ENCODE peak calls at places on chromosome 20, in seven cellular contexts. One of them, this sample, is unnamed.

GRCh38 chr20:37396520-37397075 is 50.7 kb downstream of the SRC start:
- DNase-seq in H1: peak; percentile 64
- DNase-seq in mesendoderm: peak; percentile 97
- DNase-seq in trophoblast cell: no peak
- DNase-seq in IMR-90: no peak
- DNase-seq in neuronal stem cell: peak; percentile 92
- DNase-seq in H9: peak; percentile 94
- DNase-seq in this sample: no peak

GRCh38 chr20:11870411-11870810 is 47.3 kb upstream of the BTBD3 start:
- DNase-seq in H1: no peak
- DNase-seq in mesendoderm: no peak
- DNase-seq in trophoblast cell: peak; percentile 90
- DNase-seq in IMR-90: no peak
- DNase-seq in neuronal stem cell: no peak
- DNase-seq in H9: no peak
- DNase-seq in this sample: no peak

GRCh38 chr20:48165401-48165685 is 380.1 kb upstream of the SULF2 start:
- DNase-seq in H1: no peak
- DNase-seq in mesendoderm: no peak
- DNase-seq in trophoblast cell: no peak
- DNase-seq in IMR-90: no peak
- DNase-seq in neuronal stem cell: no peak
- DNase-seq in H9: no peak
- DNase-seq in this sample: no peak

GRCh38 chr20:1632228-1632577 is 12.4 kb upstream of the SIRPB1 start:
- DNase-seq in H1: no peak
- DNase-seq in mesendoderm: no peak
- DNase-seq in trophoblast cell: no peak
- DNase-seq in IMR-90: no peak
- DNase-seq in neuronal stem cell: no peak
- DNase-seq in H9: no peak
- DNase-seq in this sample: no peak

GRCh38 chr20:58990651-58991445 is 9.8 kb downstream of the NELFCD start:
- DNase-seq in H1: no peak
- DNase-seq in mesendoderm: no peak
- DNase-seq in trophoblast cell: no peak
- DNase-seq in IMR-90: no peak
- DNase-seq in neuronal stem cell: no peak
- DNase-seq in H9: no peak
- DNase-seq in this sample: no peak

GRCh38 chr20:25499031-25499430 is 86.3 kb downstream of the NINL start:
- DNase-seq in H1: no peak
- DNase-seq in mesendoderm: no peak
- DNase-seq in trophoblast cell: no peak
- DNase-seq in IMR-90: no peak
- DNase-seq in neuronal stem cell: no peak
- DNase-seq in H9: no peak
- DNase-seq in this sample: no peak

GRCh38 chr20:58984691-58985090 is 3.6 kb downstream of the NELFCD start:
- DNase-seq in H1: no peak
- DNase-seq in mesendoderm: no peak
- DNase-seq in trophoblast cell: no peak
- DNase-seq in IMR-90: no peak
- DNase-seq in neuronal stem cell: no peak
- DNase-seq in H9: no peak
- DNase-seq in this sample: no peak

GRCh38 chr20:5786930-5787826 is 37.0 kb downstream of the SHLD1 start:
- DNase-seq in H1: no peak
- DNase-seq in mesendoderm: no peak
- DNase-seq in trophoblast cell: no peak
- DNase-seq in IMR-90: peak; percentile 64
- DNase-seq in neuronal stem cell: no peak
- DNase-seq in H9: no peak
- DNase-seq in this sample: peak; percentile 31

GRCh38 chr20:56143759-56144158 is 104.8 kb upstream of the MC3R start:
- DNase-seq in H1: no peak
- DNase-seq in mesendoderm: no peak
- DNase-seq in trophoblast cell: no peak
- DNase-seq in IMR-90: no peak
- DNase-seq in neuronal stem cell: no peak
- DNase-seq in H9: no peak
- DNase-seq in this sample: no peak

GRCh38 chr20:50478162-50479036 is 31.8 kb upstream of the PTPN1 start:
- DNase-seq in H1: no peak
- DNase-seq in mesendoderm: peak; percentile 81
- DNase-seq in trophoblast cell: peak; percentile 84
- DNase-seq in IMR-90: peak; percentile 29
- DNase-seq in neuronal stem cell: peak; percentile 15
- DNase-seq in H9: peak; percentile 80
- DNase-seq in this sample: peak; percentile 72

GRCh38 chr20:3613821-3614440 is 49.3 kb downstream of the GFRA4 start:
- DNase-seq in H1: no peak
- DNase-seq in mesendoderm: no peak
- DNase-seq in trophoblast cell: no peak
- DNase-seq in IMR-90: peak; percentile 6
- DNase-seq in neuronal stem cell: no peak
- DNase-seq in H9: no peak
- DNase-seq in this sample: no peak

GRCh38 chr20:12653642-12654041 is 355.1 kb upstream of the SPTLC3 start:
- DNase-seq in H1: no peak
- DNase-seq in mesendoderm: no peak
- DNase-seq in trophoblast cell: no peak
- DNase-seq in IMR-90: no peak
- DNase-seq in neuronal stem cell: no peak
- DNase-seq in H9: no peak
- DNase-seq in this sample: no peak

GRCh38 chr20:60482201-60482600 is 524.0 kb downstream of the CDH26 start:
- DNase-seq in H1: no peak
- DNase-seq in mesendoderm: no peak
- DNase-seq in trophoblast cell: no peak
- DNase-seq in IMR-90: no peak
- DNase-seq in neuronal stem cell: no peak
- DNase-seq in H9: no peak
- DNase-seq in this sample: no peak

GRCh38 chr20:62064788-62065668 is 653 bp downstream of the TAF4 start:
- DNase-seq in H1: no peak
- DNase-seq in mesendoderm: no peak
- DNase-seq in trophoblast cell: peak; percentile 42
- DNase-seq in IMR-90: no peak
- DNase-seq in neuronal stem cell: no peak
- DNase-seq in H9: no peak
- DNase-seq in this sample: no peak

GRCh38 chr20:4180355-4180754 is 165.0 kb upstream of the RNF24 start:
- DNase-seq in H1: no peak
- DNase-seq in mesendoderm: no peak
- DNase-seq in trophoblast cell: no peak
- DNase-seq in IMR-90: no peak
- DNase-seq in neuronal stem cell: no peak
- DNase-seq in H9: no peak
- DNase-seq in this sample: no peak

GRCh38 chr20:14672066-14672465 is 334.7 kb upstream of the FLRT3 start:
- DNase-seq in H1: no peak
- DNase-seq in mesendoderm: no peak
- DNase-seq in trophoblast cell: no peak
- DNase-seq in IMR-90: no peak
- DNase-seq in neuronal stem cell: no peak
- DNase-seq in H9: no peak
- DNase-seq in this sample: no peak

GRCh38 chr20:1757072-1757471 is 99.5 kb upstream of the SIRPG start:
- DNase-seq in H1: no peak
- DNase-seq in mesendoderm: no peak
- DNase-seq in trophoblast cell: peak; percentile 74
- DNase-seq in IMR-90: no peak
- DNase-seq in neuronal stem cell: no peak
- DNase-seq in H9: no peak
- DNase-seq in this sample: peak; percentile 42

GRCh38 chr20:18009116-18009515 is 40.3 kb downstream of the MGME1 start:
- DNase-seq in H1: no peak
- DNase-seq in mesendoderm: no peak
- DNase-seq in trophoblast cell: no peak
- DNase-seq in IMR-90: no peak
- DNase-seq in neuronal stem cell: no peak
- DNase-seq in H9: no peak
- DNase-seq in this sample: no peak

GRCh38 chr20:37968726-37969401 is 64.4 kb downstream of the TTI1 start:
- DNase-seq in H1: no peak
- DNase-seq in mesendoderm: peak; percentile 66
- DNase-seq in trophoblast cell: no peak
- DNase-seq in IMR-90: no peak
- DNase-seq in neuronal stem cell: no peak
- DNase-seq in H9: peak; percentile 55
- DNase-seq in this sample: peak; percentile 28

GRCh38 chr20:37404461-37404881 is 58.5 kb downstream of the SRC start:
- DNase-seq in H1: no peak
- DNase-seq in mesendoderm: no peak
- DNase-seq in trophoblast cell: no peak
- DNase-seq in IMR-90: no peak
- DNase-seq in neuronal stem cell: no peak
- DNase-seq in H9: no peak
- DNase-seq in this sample: no peak

GRCh38 chr20:15603501-15603900 is 969.7 kb downstream of the KIF16B start:
- DNase-seq in H1: no peak
- DNase-seq in mesendoderm: no peak
- DNase-seq in trophoblast cell: peak; percentile 87
- DNase-seq in IMR-90: no peak
- DNase-seq in neuronal stem cell: no peak
- DNase-seq in H9: no peak
- DNase-seq in this sample: no peak

GRCh38 chr20:44527716-44528199 is 5.9 kb upstream of the SERINC3 start:
- DNase-seq in H1: no peak
- DNase-seq in mesendoderm: no peak
- DNase-seq in trophoblast cell: no peak
- DNase-seq in IMR-90: no peak
- DNase-seq in neuronal stem cell: no peak
- DNase-seq in H9: peak; percentile 33
- DNase-seq in this sample: no peak
- H2AK5ac ChIP-seq in H1: no peak overlapping the region
- H2AK5ac ChIP-seq in mesendoderm: no peak overlapping the region
- H2AK5ac ChIP-seq in trophoblast cell: no peak overlapping the region
- H2AK5ac ChIP-seq in IMR-90: no peak overlapping the region
- H2AK5ac ChIP-seq in neuronal stem cell: no peak overlapping the region
- H2AK5ac ChIP-seq in H9: no peak overlapping the region
- H2AK5ac ChIP-seq in this sample: no peak overlapping the region

GRCh38 chr20:52425253-52425652 is 233.7 kb upstream of the ZFP64 start:
- DNase-seq in H1: no peak
- DNase-seq in mesendoderm: peak; percentile 28
- DNase-seq in trophoblast cell: peak; percentile 2
- DNase-seq in IMR-90: peak; percentile 6
- DNase-seq in neuronal stem cell: no peak
- DNase-seq in H9: no peak
- DNase-seq in this sample: peak; percentile 64

GRCh38 chr20:52422574-52423463 is 231.2 kb upstream of the ZFP64 start:
- DNase-seq in H1: no peak
- DNase-seq in mesendoderm: no peak
- DNase-seq in trophoblast cell: no peak
- DNase-seq in IMR-90: no peak
- DNase-seq in neuronal stem cell: no peak
- DNase-seq in H9: no peak
- DNase-seq in this sample: peak; percentile 61

GRCh38 chr20:52427960-52428359 is 236.4 kb upstream of the ZFP64 start:
- DNase-seq in H1: no peak
- DNase-seq in mesendoderm: no peak
- DNase-seq in trophoblast cell: no peak
- DNase-seq in IMR-90: no peak
- DNase-seq in neuronal stem cell: no peak
- DNase-seq in H9: no peak
- DNase-seq in this sample: no peak

GRCh38 chr20:52429029-52429428 is 237.4 kb upstream of the ZFP64 start:
- DNase-seq in H1: no peak
- DNase-seq in mesendoderm: no peak
- DNase-seq in trophoblast cell: no peak
- DNase-seq in IMR-90: no peak
- DNase-seq in neuronal stem cell: no peak
- DNase-seq in H9: no peak
- DNase-seq in this sample: no peak

GRCh38 chr20:52426856-52427255 is 235.3 kb upstream of the ZFP64 start:
- DNase-seq in H1: no peak
- DNase-seq in mesendoderm: peak; percentile 16
- DNase-seq in trophoblast cell: peak; percentile 9
- DNase-seq in IMR-90: no peak
- DNase-seq in neuronal stem cell: no peak
- DNase-seq in H9: no peak
- DNase-seq in this sample: no peak
- H3K18ac ChIP-seq in H1: no peak overlapping the region
- H3K18ac ChIP-seq in mesendoderm: no peak overlapping the region
- H3K18ac ChIP-seq in trophoblast cell: no peak overlapping the region
- H3K18ac ChIP-seq in IMR-90: no peak overlapping the region
- H3K18ac ChIP-seq in neuronal stem cell: no peak overlapping the region
- H3K18ac ChIP-seq in H9: no peak overlapping the region
- H3K18ac ChIP-seq in this sample: no peak overlapping the region

GRCh38 chr20:31706607-31707257 is 15.9 kb downstream of the BCL2L1 start:
- DNase-seq in H1: no peak
- DNase-seq in mesendoderm: no peak
- DNase-seq in trophoblast cell: no peak
- DNase-seq in IMR-90: no peak
- DNase-seq in neuronal stem cell: no peak
- DNase-seq in H9: no peak
- DNase-seq in this sample: peak; percentile 49
- H3K27ac ChIP-seq in H1: no peak overlapping the region
- H3K27ac ChIP-seq in mesendoderm: no peak overlapping the region
- H3K27ac ChIP-seq in trophoblast cell: no peak overlapping the region
- H3K27ac ChIP-seq in IMR-90: no peak overlapping the region
- H3K27ac ChIP-seq in neuronal stem cell: no peak overlapping the region
- H3K27ac ChIP-seq in H9: no peak overlapping the region
- H3K27ac ChIP-seq in this sample: peak overlapping the region; percentile 94

GRCh38 chr20:57809149-57809548 is 99.3 kb upstream of the PMEPA1 start:
- DNase-seq in H1: no peak
- DNase-seq in mesendoderm: no peak
- DNase-seq in trophoblast cell: no peak
- DNase-seq in IMR-90: no peak
- DNase-seq in neuronal stem cell: no peak
- DNase-seq in H9: no peak
- DNase-seq in this sample: no peak

GRCh38 chr20:57809661-57810172 is 99.9 kb upstream of the PMEPA1 start:
- DNase-seq in H1: no peak
- DNase-seq in mesendoderm: peak; percentile 23
- DNase-seq in trophoblast cell: peak; percentile 100
- DNase-seq in IMR-90: no peak
- DNase-seq in neuronal stem cell: no peak
- DNase-seq in H9: no peak
- DNase-seq in this sample: no peak

GRCh38 chr20:57806975-57807374 is 97.2 kb upstream of the PMEPA1 start:
- DNase-seq in H1: no peak
- DNase-seq in mesendoderm: no peak
- DNase-seq in trophoblast cell: no peak
- DNase-seq in IMR-90: no peak
- DNase-seq in neuronal stem cell: no peak
- DNase-seq in H9: no peak
- DNase-seq in this sample: no peak

GRCh38 chr20:57807418-57808265 is 97.8 kb upstream of the PMEPA1 start:
- DNase-seq in H1: no peak
- DNase-seq in mesendoderm: no peak
- DNase-seq in trophoblast cell: no peak
- DNase-seq in IMR-90: no peak
- DNase-seq in neuronal stem cell: no peak
- DNase-seq in H9: no peak
- DNase-seq in this sample: no peak

GRCh38 chr20:57808266-57808866 is 98.6 kb upstream of the PMEPA1 start:
- DNase-seq in H1: no peak
- DNase-seq in mesendoderm: peak; percentile 40
- DNase-seq in trophoblast cell: no peak
- DNase-seq in IMR-90: no peak
- DNase-seq in neuronal stem cell: no peak
- DNase-seq in H9: no peak
- DNase-seq in this sample: no peak
- H2AK5ac ChIP-seq in H1: no peak overlapping the region
- H2AK5ac ChIP-seq in mesendoderm: no peak overlapping the region
- H2AK5ac ChIP-seq in trophoblast cell: peak overlapping the region; percentile 61
- H2AK5ac ChIP-seq in IMR-90: no peak overlapping the region
- H2AK5ac ChIP-seq in neuronal stem cell: no peak overlapping the region
- H2AK5ac ChIP-seq in H9: no peak overlapping the region
- H2AK5ac ChIP-seq in this sample: no peak overlapping the region